ENCODE peak calls at places on chromosome 20, in four cellular contexts. F is IMR-90, E is mesendoderm, Y is H1. C is an unnamed sample.

GRCh38 chr20:46955601-46956556 is 61.2 kb downstream of the EYA2 start:
- DNase-seq in F (peak), E (no peak), Y (no peak), C (peak)

GRCh38 chr20:17558154-17558940 is 11.5 kb upstream of the DSTN start:
- DNase-seq in F (peak), E (peak), Y (no peak), C (peak)

GRCh38 chr20:2799688-2800589 is 488 bp downstream of the CPXM1 start:
- DNase-seq in F (peak), E (peak), Y (no peak), C (peak)

GRCh38 chr20:57162253-57162652 is 104.2 kb downstream of the BMP7 start:
- DNase-seq in F (no peak), E (no peak), Y (no peak), C (no peak)

GRCh38 chr20:45685896-45686295 is 15.9 kb upstream of the WFDC11 start:
- DNase-seq in F (no peak), E (peak), Y (peak), C (no peak)

GRCh38 chr20:20277772-20278382 is 90.0 kb upstream of the INSM1 start:
- DNase-seq in F (no peak), E (no peak), Y (no peak), C (no peak)

GRCh38 chr20:47487175-47487917 is 14.3 kb upstream of the NCOA3 start:
- DNase-seq in F (peak), E (no peak), Y (no peak), C (peak)

GRCh38 chr20:17421493-17421892 is 109.7 kb downstream of the BFSP1 start:
- DNase-seq in F (no peak), E (peak), Y (no peak), C (no peak)

GRCh38 chr20:34578521-34579147 is 20.1 kb downstream of the MAP1LC3A start:
- DNase-seq in F (no peak), E (no peak), Y (no peak), C (no peak)

GRCh38 chr20:50044353-50044960 is 61.7 kb downstream of the SNAI1 start:
- DNase-seq in F (no peak), E (no peak), Y (no peak), C (no peak)

GRCh38 chr20:50532231-50532630 is 22.0 kb downstream of the PTPN1 start:
- DNase-seq in F (no peak), E (no peak), Y (no peak), C (no peak)

GRCh38 chr20:43771791-43772190 is 45.0 kb upstream of the GTSF1L start:
- DNase-seq in F (no peak), E (peak), Y (no peak), C (no peak)

GRCh38 chr20:8132015-8132631 is at the start of gene PLCB1:
- DNase-seq in F (peak), E (peak), Y (peak), C (peak)

GRCh38 chr20:50558483-50558925 is 48.3 kb downstream of the PTPN1 start:
- DNase-seq in F (peak), E (peak), Y (no peak), C (peak)

GRCh38 chr20:57450931-57451330 is 59.7 kb downstream of the RBM38 start:
- DNase-seq in F (no peak), E (no peak), Y (no peak), C (no peak)

GRCh38 chr20:10093087-10093591 is 58.4 kb downstream of the ANKEF1 start:
- DNase-seq in F (peak), E (peak), Y (no peak), C (peak)

GRCh38 chr20:39661833-39662232 is 699.7 kb downstream of the DHX35 start:
- DNase-seq in F (no peak), E (no peak), Y (no peak), C (no peak)

GRCh38 chr20:922781-923180 is 6.6 kb upstream of the ANGPT4 start:
- DNase-seq in F (no peak), E (no peak), Y (no peak), C (no peak)

GRCh38 chr20:8860011-8860495 is 208.8 kb upstream of the PLCB4 start:
- DNase-seq in F (peak), E (no peak), Y (no peak), C (peak)

GRCh38 chr20:17372831-17373440 is 146.1 kb downstream of the PCSK2 start:
- DNase-seq in F (no peak), E (peak), Y (no peak), C (no peak)

GRCh38 chr20:47662483-47663353 is 122.6 kb downstream of the SULF2 start:
- DNase-seq in F (no peak), E (no peak), Y (no peak), C (no peak)

GRCh38 chr20:46995561-46996142 is 101.0 kb downstream of the EYA2 start:
- DNase-seq in F (no peak), E (peak), Y (no peak), C (no peak)

GRCh38 chr20:14972256-14972655 is 634.8 kb upstream of the FLRT3 start:
- DNase-seq in F (no peak), E (no peak), Y (no peak), C (no peak)

GRCh38 chr20:31675828-31676533 is 38.3 kb downstream of the COX4I2 start:
- DNase-seq in F (peak), E (peak), Y (no peak), C (peak)

GRCh38 chr20:25867776-25868649 is 171.4 kb upstream of the ZNF337 start:
- DNase-seq in F (peak), E (peak), Y (no peak), C (peak)

GRCh38 chr20:50721881-50722281 is 9.5 kb upstream of the PARD6B start:
- DNase-seq in F (no peak), E (no peak), Y (no peak), C (no peak)

GRCh38 chr20:37534401-37535157 is 6.9 kb upstream of the BLCAP start:
- DNase-seq in F (peak), E (peak), Y (no peak), C (peak)

GRCh38 chr20:37345339-37346231 is at the start of gene SRC:
- DNase-seq in F (peak), E (peak), Y (peak), C (peak)

GRCh38 chr20:23200914-23201313 is 114.8 kb upstream of the CD93 start:
- DNase-seq in F (peak), E (peak), Y (peak), C (no peak)

GRCh38 chr20:37890108-37890507 is 12.8 kb upstream of the VSTM2L start:
- DNase-seq in F (no peak), E (no peak), Y (no peak), C (no peak)

GRCh38 chr20:58950603-58951002 is 30.5 kb upstream of the NELFCD start:
- DNase-seq in F (no peak), E (peak), Y (no peak), C (no peak)

GRCh38 chr20:58945967-58946631 is 35.0 kb upstream of the NELFCD start:
- DNase-seq in F (no peak), E (no peak), Y (no peak), C (no peak)

GRCh38 chr20:58942549-58942948 is 38.5 kb upstream of the NELFCD start:
- DNase-seq in F (peak), E (no peak), Y (no peak), C (no peak)

DNA sequence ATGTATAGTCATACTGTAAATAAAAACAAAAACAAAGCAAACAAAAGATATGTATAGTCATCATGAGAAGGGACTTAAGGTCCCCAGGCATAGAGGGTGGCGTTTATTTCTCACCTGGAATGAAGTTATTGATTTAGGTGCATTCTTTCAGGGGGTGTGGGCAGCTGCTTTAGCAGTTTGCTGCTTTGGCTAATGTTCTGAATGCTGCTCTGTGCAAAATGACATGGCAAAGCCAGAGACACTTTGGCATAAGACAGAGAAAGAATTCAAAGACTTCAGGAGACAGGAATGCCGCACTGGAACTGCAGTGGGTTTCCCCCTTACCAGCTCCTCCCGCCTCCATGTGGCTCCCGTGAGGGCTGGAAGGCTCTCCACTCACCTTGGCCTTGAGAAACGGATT is 36.4 kb upstream of the NELFCD start:
- DNase-seq in F (no peak), E (peak), Y (no peak), C (no peak)
- H3K4me3 ChIP-seq in F (no peak), E (no peak), Y (no peak), C (no peak)

GRCh38 chr20:48733296-48733790 is 94.5 kb downstream of the PREX1 start:
- DNase-seq in F (peak), E (peak), Y (no peak), C (peak)

GRCh38 chr20:48732081-48732829 is 95.5 kb downstream of the PREX1 start:
- DNase-seq in F (no peak), E (no peak), Y (no peak), C (no peak)

GRCh38 chr20:48729538-48729937 is 98.3 kb downstream of the PREX1 start:
- DNase-seq in F (no peak), E (no peak), Y (no peak), C (no peak)

GRCh38 chr20:48731581-48731980 is 96.2 kb downstream of the PREX1 start:
- DNase-seq in F (no peak), E (no peak), Y (no peak), C (no peak)

DNA sequence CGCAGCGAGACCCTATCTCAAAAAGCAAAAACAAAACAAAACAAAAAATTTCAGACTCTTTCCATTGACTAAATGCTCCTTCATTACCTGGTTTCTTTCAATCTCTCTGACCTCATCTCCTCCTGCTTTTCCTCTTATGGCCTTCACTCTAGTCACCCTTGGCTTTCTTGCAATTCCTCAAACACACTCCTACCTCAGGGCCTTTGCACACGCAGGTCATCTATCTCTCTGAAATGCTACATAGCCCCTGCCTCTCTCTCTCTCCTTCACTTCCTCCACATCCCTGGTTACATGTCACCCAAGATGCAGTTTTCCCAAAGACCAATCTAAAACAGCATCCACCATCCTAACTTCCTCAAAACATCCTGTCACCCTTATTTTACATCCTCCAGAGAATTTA is 96.8 kb downstream of the PREX1 start:
- DNase-seq in F (no peak), E (no peak), Y (no peak), C (no peak)
- H3K27ac ChIP-seq in F (no peak), E (no peak), Y (no peak), C (no peak)

DNA sequence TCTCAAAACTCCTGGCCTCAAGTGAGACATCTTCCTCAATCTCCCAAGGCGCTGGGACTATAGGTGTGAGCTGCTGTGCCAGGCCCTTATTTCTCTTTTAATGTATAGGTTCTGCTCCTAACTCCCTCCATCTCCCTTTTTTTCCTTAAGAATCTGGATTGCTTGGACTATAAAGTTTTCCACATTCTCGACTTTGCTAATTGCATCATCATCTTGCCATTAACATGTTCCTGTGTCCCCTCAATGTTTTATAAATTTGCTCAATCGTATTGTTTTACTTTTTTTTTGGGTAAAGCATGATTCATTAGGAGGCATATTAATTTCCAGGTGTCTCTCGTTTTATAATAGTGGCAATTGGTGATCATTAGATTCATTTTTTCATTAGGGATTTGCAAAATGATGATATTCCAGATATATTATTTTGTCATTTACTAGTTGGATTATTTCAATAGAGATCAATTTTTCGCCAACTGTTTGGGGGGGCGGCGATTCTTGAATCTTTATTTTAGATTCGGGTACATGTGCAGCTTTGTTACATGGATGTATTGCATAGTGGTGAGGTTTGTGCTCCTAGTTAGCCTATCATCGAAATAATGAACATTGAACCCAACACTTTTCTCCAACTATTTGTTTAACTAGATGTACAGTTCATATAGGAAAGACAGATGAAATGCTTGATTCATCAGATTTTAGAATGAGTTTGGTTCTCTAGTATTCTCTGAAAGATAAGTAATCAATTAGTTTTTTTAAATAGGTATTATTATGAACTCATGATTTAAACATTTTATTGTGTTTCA is 68.7 kb downstream of the CBFA2T2 start:
- DNase-seq in F (no peak), E (no peak), Y (no peak), C (no peak)
- H3K4ac ChIP-seq in F (no peak), E (no peak), Y (no peak), C (no peak)

DNA sequence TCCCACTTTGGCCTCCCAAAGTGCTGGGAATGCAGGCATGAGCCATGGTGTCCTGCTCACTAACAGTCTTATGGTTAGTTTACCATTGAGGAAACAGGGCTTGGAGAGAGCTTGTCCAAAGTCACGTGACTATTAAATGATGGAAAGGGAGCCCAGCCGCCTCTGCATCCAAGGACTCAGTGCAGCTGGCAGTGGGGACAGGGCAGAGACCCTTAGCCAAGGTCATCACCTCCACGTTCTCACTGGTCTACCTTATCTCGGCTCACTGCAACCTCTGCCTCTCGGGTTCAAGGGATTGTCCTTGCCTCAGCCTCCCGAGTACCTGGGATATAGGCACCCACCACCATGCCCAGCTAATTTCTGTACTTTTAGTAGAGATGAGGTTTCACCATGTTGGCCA is 109.3 kb downstream of the SLC23A2 start:
- DNase-seq in F (no peak), E (no peak), Y (no peak), C (no peak)
- H3K4me3 ChIP-seq in F (no peak), E (no peak), Y (no peak), C (no peak)